ENCODE peak calls at places on chromosomes 11 and 22, in eight cellular contexts. One of them, this sample, is unnamed.

GRCh38 chr11:69425895-69426544 is 55.4 kb upstream of the LINC01488 start:
- DNase-seq in dorsolateral prefrontal cortex: no peak
- DNase-seq in activated effector memory CD4-positive, alpha-beta T cell treated with anti-CD3 and anti-CD28 coated beads, Interleukin-2, amount 50 U/mL, for 16 hours: no peak
- DNase-seq in prostate gland: no peak
- DNase-seq in H4: no peak
- DNase-seq in thoracic aorta: no peak
- DNase-seq in NCI-H187 treated with DMSO at 0.1 percent for 48 hours: no peak
- DNase-seq in left ventricle myocardium inferior: no peak
- DNase-seq in this sample: no peak

GRCh38 chr11:109998921-109999320 is 94.3 kb upstream of the ZC3H12C start:
- DNase-seq in NCI-H187 treated with DMSO at 0.1 percent for 48 hours: no peak
- DNase-seq in activated effector memory CD4-positive, alpha-beta T cell treated with anti-CD3 and anti-CD28 coated beads, Interleukin-2, amount 50 U/mL, for 16 hours: no peak
- DNase-seq in dorsolateral prefrontal cortex: peak; percentile 48
- DNase-seq in thoracic aorta: no peak
- DNase-seq in prostate gland: no peak
- DNase-seq in H4: no peak
- DNase-seq in left ventricle myocardium inferior: no peak
- DNase-seq in this sample: no peak

GRCh38 chr22:40036591-40037225 is 42.0 kb downstream of the FAM83F start:
- DNase-seq in dorsolateral prefrontal cortex: peak; percentile 79
- DNase-seq in activated effector memory CD4-positive, alpha-beta T cell treated with anti-CD3 and anti-CD28 coated beads, Interleukin-2, amount 50 U/mL, for 16 hours: peak; percentile 80
- DNase-seq in thoracic aorta: no peak
- DNase-seq in H4: peak; percentile 79
- DNase-seq in left ventricle myocardium inferior: peak; percentile 52
- DNase-seq in NCI-H187 treated with DMSO at 0.1 percent for 48 hours: no peak
- DNase-seq in prostate gland: no peak
- DNase-seq in this sample: no peak

GRCh38 chr11:102012946-102013345 is 34.3 kb upstream of the CFAP300 start:
- DNase-seq in left ventricle myocardium inferior: no peak
- DNase-seq in thoracic aorta: no peak
- DNase-seq in dorsolateral prefrontal cortex: no peak
- DNase-seq in prostate gland: no peak
- DNase-seq in activated effector memory CD4-positive, alpha-beta T cell treated with anti-CD3 and anti-CD28 coated beads, Interleukin-2, amount 50 U/mL, for 16 hours: no peak
- DNase-seq in NCI-H187 treated with DMSO at 0.1 percent for 48 hours: no peak
- DNase-seq in H4: no peak
- DNase-seq in this sample: no peak

GRCh38 chr22:49873228-49873940 is 19.7 kb downstream of the ZBED4 start:
- DNase-seq in prostate gland: no peak
- DNase-seq in thoracic aorta: no peak
- DNase-seq in activated effector memory CD4-positive, alpha-beta T cell treated with anti-CD3 and anti-CD28 coated beads, Interleukin-2, amount 50 U/mL, for 16 hours: peak; percentile 43
- DNase-seq in left ventricle myocardium inferior: no peak
- DNase-seq in NCI-H187 treated with DMSO at 0.1 percent for 48 hours: no peak
- DNase-seq in H4: no peak
- DNase-seq in dorsolateral prefrontal cortex: no peak
- DNase-seq in this sample: no peak

GRCh38 chr22:39802682-39803081 is 90.9 kb downstream of the ENTHD1 start:
- DNase-seq in dorsolateral prefrontal cortex: no peak
- DNase-seq in prostate gland: no peak
- DNase-seq in activated effector memory CD4-positive, alpha-beta T cell treated with anti-CD3 and anti-CD28 coated beads, Interleukin-2, amount 50 U/mL, for 16 hours: no peak
- DNase-seq in NCI-H187 treated with DMSO at 0.1 percent for 48 hours: no peak
- DNase-seq in H4: no peak
- DNase-seq in thoracic aorta: no peak
- DNase-seq in left ventricle myocardium inferior: no peak
- DNase-seq in this sample: no peak

GRCh38 chr11:87352759-87353707 is 315.3 kb downstream of the TMEM135 start:
- DNase-seq in dorsolateral prefrontal cortex: peak; percentile 92
- DNase-seq in thoracic aorta: peak; percentile 21
- DNase-seq in H4: peak; percentile 72
- DNase-seq in NCI-H187 treated with DMSO at 0.1 percent for 48 hours: no peak
- DNase-seq in prostate gland: peak; percentile 76
- DNase-seq in activated effector memory CD4-positive, alpha-beta T cell treated with anti-CD3 and anti-CD28 coated beads, Interleukin-2, amount 50 U/mL, for 16 hours: peak; percentile 94
- DNase-seq in left ventricle myocardium inferior: peak; percentile 84
- DNase-seq in this sample: peak; percentile 82

GRCh38 chr11:119694334-119694733 is 34.7 kb downstream of the NECTIN1 start:
- DNase-seq in NCI-H187 treated with DMSO at 0.1 percent for 48 hours: no peak
- DNase-seq in activated effector memory CD4-positive, alpha-beta T cell treated with anti-CD3 and anti-CD28 coated beads, Interleukin-2, amount 50 U/mL, for 16 hours: no peak
- DNase-seq in dorsolateral prefrontal cortex: no peak
- DNase-seq in H4: peak; percentile 29
- DNase-seq in thoracic aorta: no peak
- DNase-seq in left ventricle myocardium inferior: no peak
- DNase-seq in prostate gland: no peak
- DNase-seq in this sample: no peak

GRCh38 chr11:72422414-72422813 is 11.9 kb downstream of the CLPB start:
- DNase-seq in prostate gland: no peak
- DNase-seq in activated effector memory CD4-positive, alpha-beta T cell treated with anti-CD3 and anti-CD28 coated beads, Interleukin-2, amount 50 U/mL, for 16 hours: no peak
- DNase-seq in left ventricle myocardium inferior: no peak
- DNase-seq in NCI-H187 treated with DMSO at 0.1 percent for 48 hours: no peak
- DNase-seq in H4: no peak
- DNase-seq in dorsolateral prefrontal cortex: no peak
- DNase-seq in thoracic aorta: no peak
- DNase-seq in this sample: no peak

This sample was measured in NCI-H2107.